ENCODE peak calls at places on chromosome 17, in ten cellular contexts. One of them, this sample, is unnamed.

GRCh38 chr17:62188713-62189112 is 123.6 kb upstream of the MED13 start:
- DNase-seq in esophagus muscularis mucosa: no peak
- DNase-seq in sigmoid colon: no peak
- DNase-seq in stomach: peak
- DNase-seq in tibial nerve: no peak
- DNase-seq in transverse colon: peak
- DNase-seq in K562: no peak
- DNase-seq in A549: peak
- DNase-seq in ovary: no peak
- DNase-seq in GM12878: no peak
- DNase-seq in this sample: no peak

GRCh38 chr17:31068291-31068690 is 26.5 kb upstream of the NF1 start:
- DNase-seq in stomach: peak
- DNase-seq in esophagus muscularis mucosa: no peak
- DNase-seq in K562: peak
- DNase-seq in GM12878: no peak
- DNase-seq in sigmoid colon: no peak
- DNase-seq in ovary: no peak
- DNase-seq in tibial nerve: no peak
- DNase-seq in transverse colon: peak
- DNase-seq in A549: no peak
- DNase-seq in this sample: peak

GRCh38 chr17:64385187-64386083 is 5.2 kb downstream of the PECAM1 start:
- DNase-seq in K562: peak
- DNase-seq in transverse colon: peak
- DNase-seq in A549: peak
- DNase-seq in GM12878: peak
- DNase-seq in esophagus muscularis mucosa: no peak
- DNase-seq in sigmoid colon: peak
- DNase-seq in ovary: peak
- DNase-seq in tibial nerve: peak
- DNase-seq in stomach: no peak
- DNase-seq in this sample: peak

GRCh38 chr17:45574376-45574775 is 83.9 kb upstream of the PLEKHM1 start:
- DNase-seq in sigmoid colon: no peak
- DNase-seq in ovary: no peak
- DNase-seq in K562: no peak
- DNase-seq in GM12878: no peak
- DNase-seq in A549: no peak
- DNase-seq in tibial nerve: no peak
- DNase-seq in esophagus muscularis mucosa: no peak
- DNase-seq in stomach: no peak
- DNase-seq in transverse colon: no peak
- DNase-seq in this sample: no peak

GRCh38 chr17:67528751-67529436 is 151.8 kb downstream of the PITPNC1 start:
- DNase-seq in GM12878: no peak
- DNase-seq in stomach: peak
- DNase-seq in sigmoid colon: peak
- DNase-seq in tibial nerve: peak
- DNase-seq in A549: peak
- DNase-seq in ovary: peak
- DNase-seq in K562: no peak
- DNase-seq in esophagus muscularis mucosa: peak
- DNase-seq in transverse colon: peak
- DNase-seq in this sample: peak

GRCh38 chr17:77466140-77466539 is 325.4 kb downstream of the SEC14L1 start:
- DNase-seq in sigmoid colon: peak
- DNase-seq in K562: no peak
- DNase-seq in stomach: no peak
- DNase-seq in GM12878: no peak
- DNase-seq in esophagus muscularis mucosa: no peak
- DNase-seq in ovary: no peak
- DNase-seq in transverse colon: no peak
- DNase-seq in A549: no peak
- DNase-seq in tibial nerve: no peak
- DNase-seq in this sample: no peak

GRCh38 chr17:7179317-7180254 is at the start of gene ASGR1:
- DNase-seq in sigmoid colon: peak
- DNase-seq in A549: no peak
- DNase-seq in K562: no peak
- DNase-seq in ovary: no peak
- DNase-seq in transverse colon: no peak
- DNase-seq in tibial nerve: no peak
- DNase-seq in stomach: no peak
- DNase-seq in GM12878: no peak
- DNase-seq in esophagus muscularis mucosa: no peak
- DNase-seq in this sample: no peak

GRCh38 chr17:9905902-9906301 is 831 bp upstream of the RCVRN start:
- DNase-seq in ovary: no peak
- DNase-seq in stomach: no peak
- DNase-seq in transverse colon: no peak
- DNase-seq in esophagus muscularis mucosa: no peak
- DNase-seq in GM12878: no peak
- DNase-seq in tibial nerve: no peak
- DNase-seq in A549: peak
- DNase-seq in K562: peak
- DNase-seq in sigmoid colon: no peak
- DNase-seq in this sample: no peak

GRCh38 chr17:50634123-50634914 is at the start of gene ABCC3:
- DNase-seq in esophagus muscularis mucosa: no peak
- DNase-seq in K562: no peak
- DNase-seq in ovary: peak
- DNase-seq in stomach: peak
- DNase-seq in GM12878: no peak
- DNase-seq in transverse colon: peak
- DNase-seq in sigmoid colon: no peak
- DNase-seq in tibial nerve: no peak
- DNase-seq in A549: peak
- DNase-seq in this sample: peak

GRCh38 chr17:50636145-50636803 is 1.6 kb downstream of the ABCC3 start:
- DNase-seq in stomach: peak
- DNase-seq in GM12878: no peak
- DNase-seq in sigmoid colon: no peak
- DNase-seq in K562: no peak
- DNase-seq in transverse colon: no peak
- DNase-seq in ovary: no peak
- DNase-seq in A549: no peak
- DNase-seq in tibial nerve: no peak
- DNase-seq in esophagus muscularis mucosa: no peak
- DNase-seq in this sample: no peak

GRCh38 chr17:50635720-50636144 is 1.1 kb downstream of the ABCC3 start:
- DNase-seq in tibial nerve: no peak
- DNase-seq in esophagus muscularis mucosa: no peak
- DNase-seq in stomach: no peak
- DNase-seq in K562: no peak
- DNase-seq in A549: no peak
- DNase-seq in transverse colon: no peak
- DNase-seq in sigmoid colon: no peak
- DNase-seq in ovary: no peak
- DNase-seq in GM12878: no peak
- DNase-seq in this sample: no peak

GRCh38 chr17:50633683-50634082 is 998 bp upstream of the ABCC3 start:
- DNase-seq in GM12878: no peak
- DNase-seq in transverse colon: no peak
- DNase-seq in A549: no peak
- DNase-seq in K562: no peak
- DNase-seq in sigmoid colon: no peak
- DNase-seq in tibial nerve: no peak
- DNase-seq in ovary: no peak
- DNase-seq in stomach: no peak
- DNase-seq in esophagus muscularis mucosa: no peak
- DNase-seq in this sample: no peak

GRCh38 chr17:50634915-50635719 is 436 bp downstream of the ABCC3 start:
- DNase-seq in stomach: no peak
- DNase-seq in sigmoid colon: no peak
- DNase-seq in tibial nerve: no peak
- DNase-seq in K562: no peak
- DNase-seq in GM12878: no peak
- DNase-seq in transverse colon: no peak
- DNase-seq in A549: no peak
- DNase-seq in esophagus muscularis mucosa: no peak
- DNase-seq in ovary: no peak
- DNase-seq in this sample: no peak
- TF ChIP-seq CTCF in stomach: no peak
- TF ChIP-seq CTCF in sigmoid colon: no peak
- TF ChIP-seq CTCF in tibial nerve: no peak
- TF ChIP-seq CTCF in K562: no peak
- TF ChIP-seq CTCF in GM12878: no peak
- TF ChIP-seq CTCF in transverse colon: peak
- TF ChIP-seq CTCF in A549: no peak
- TF ChIP-seq CTCF in esophagus muscularis mucosa: no peak
- TF ChIP-seq CTCF in ovary: no peak
- TF ChIP-seq CTCF in this sample: peak

GRCh38 chr17:3043737-3044365 is 19.6 kb downstream of the OR1D5 start:
- DNase-seq in esophagus muscularis mucosa: no peak
- DNase-seq in A549: no peak
- DNase-seq in GM12878: no peak
- DNase-seq in K562: peak
- DNase-seq in sigmoid colon: no peak
- DNase-seq in transverse colon: no peak
- DNase-seq in tibial nerve: no peak
- DNase-seq in stomach: no peak
- DNase-seq in ovary: no peak
- DNase-seq in this sample: no peak
- TF ChIP-seq EP300 in esophagus muscularis mucosa: no peak
- TF ChIP-seq EP300 in A549: no peak
- TF ChIP-seq EP300 in GM12878: no peak
- TF ChIP-seq EP300 in K562: no peak
- TF ChIP-seq EP300 in sigmoid colon: no peak
- TF ChIP-seq EP300 in transverse colon: no peak
- TF ChIP-seq EP300 in tibial nerve: no peak
- TF ChIP-seq EP300 in stomach: no peak
- TF ChIP-seq EP300 in ovary: no peak
- TF ChIP-seq EP300 in this sample: no peak

GRCh38 chr17:34781571-34782108 is 179.6 kb downstream of the CCT6B start:
- DNase-seq in ovary: no peak
- DNase-seq in GM12878: no peak
- DNase-seq in transverse colon: no peak
- DNase-seq in esophagus muscularis mucosa: no peak
- DNase-seq in K562: no peak
- DNase-seq in sigmoid colon: no peak
- DNase-seq in tibial nerve: no peak
- DNase-seq in A549: no peak
- DNase-seq in stomach: no peak
- DNase-seq in this sample: no peak

GRCh38 chr17:34777044-34777443 is 184.2 kb downstream of the CCT6B start:
- DNase-seq in transverse colon: no peak
- DNase-seq in esophagus muscularis mucosa: no peak
- DNase-seq in sigmoid colon: no peak
- DNase-seq in stomach: no peak
- DNase-seq in A549: no peak
- DNase-seq in K562: no peak
- DNase-seq in tibial nerve: no peak
- DNase-seq in GM12878: no peak
- DNase-seq in ovary: no peak
- DNase-seq in this sample: no peak

GRCh38 chr17:34780438-34780837 is 180.8 kb downstream of the CCT6B start:
- DNase-seq in ovary: no peak
- DNase-seq in transverse colon: no peak
- DNase-seq in sigmoid colon: no peak
- DNase-seq in A549: no peak
- DNase-seq in tibial nerve: no peak
- DNase-seq in GM12878: no peak
- DNase-seq in esophagus muscularis mucosa: no peak
- DNase-seq in stomach: no peak
- DNase-seq in K562: no peak
- DNase-seq in this sample: no peak

GRCh38 chr17:34782271-34782670 is 179.0 kb downstream of the CCT6B start:
- DNase-seq in ovary: no peak
- DNase-seq in transverse colon: no peak
- DNase-seq in A549: no peak
- DNase-seq in esophagus muscularis mucosa: no peak
- DNase-seq in sigmoid colon: no peak
- DNase-seq in GM12878: no peak
- DNase-seq in stomach: no peak
- DNase-seq in K562: no peak
- DNase-seq in tibial nerve: no peak
- DNase-seq in this sample: no peak

DNA sequence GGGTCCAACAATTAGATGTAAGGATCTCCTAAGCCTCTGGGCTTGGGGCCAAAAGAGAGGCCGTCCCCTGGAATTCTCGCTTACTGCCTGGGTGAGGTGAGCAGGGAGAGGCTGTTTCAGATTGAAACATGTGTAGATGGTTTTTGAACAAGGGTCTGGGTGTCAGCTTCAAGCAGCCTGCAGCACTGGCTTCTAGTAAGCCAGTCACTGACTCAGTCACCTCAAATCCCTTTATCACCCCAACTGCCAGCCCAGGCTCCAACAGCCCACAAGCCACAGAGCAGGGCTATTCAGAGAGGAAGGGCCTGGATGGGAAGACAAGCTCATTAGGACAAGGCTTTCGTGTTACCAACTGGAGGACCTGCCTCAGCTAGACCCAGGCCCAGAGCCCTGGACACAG is 180.2 kb downstream of the CCT6B start:
- DNase-seq in transverse colon: no peak
- DNase-seq in stomach: no peak
- DNase-seq in GM12878: no peak
- DNase-seq in esophagus muscularis mucosa: no peak
- DNase-seq in K562: no peak
- DNase-seq in A549: no peak
- DNase-seq in sigmoid colon: no peak
- DNase-seq in tibial nerve: no peak
- DNase-seq in ovary: no peak
- DNase-seq in this sample: no peak
- TF ChIP-seq POLR2A in transverse colon: no peak
- TF ChIP-seq POLR2A in stomach: no peak
- TF ChIP-seq POLR2A in GM12878: no peak
- TF ChIP-seq POLR2A in esophagus muscularis mucosa: no peak
- TF ChIP-seq POLR2A in K562: no peak
- TF ChIP-seq POLR2A in A549: no peak
- TF ChIP-seq POLR2A in sigmoid colon: no peak
- TF ChIP-seq POLR2A in tibial nerve: no peak
- TF ChIP-seq POLR2A in ovary: no peak
- TF ChIP-seq POLR2A in this sample: no peak

GRCh38 chr17:40020146-40020545 is 4.9 kb downstream of the CSF3 start:
- DNase-seq in sigmoid colon: no peak
- DNase-seq in tibial nerve: no peak
- DNase-seq in GM12878: no peak
- DNase-seq in transverse colon: no peak
- DNase-seq in esophagus muscularis mucosa: no peak
- DNase-seq in K562: no peak
- DNase-seq in ovary: no peak
- DNase-seq in A549: no peak
- DNase-seq in stomach: no peak
- DNase-seq in this sample: no peak

GRCh38 chr17:40018211-40019121 is 3.2 kb downstream of the CSF3 start:
- DNase-seq in K562: no peak
- DNase-seq in stomach: no peak
- DNase-seq in GM12878: no peak
- DNase-seq in tibial nerve: no peak
- DNase-seq in ovary: peak
- DNase-seq in esophagus muscularis mucosa: no peak
- DNase-seq in A549: no peak
- DNase-seq in sigmoid colon: peak
- DNase-seq in transverse colon: no peak
- DNase-seq in this sample: no peak

GRCh38 chr17:40021471-40021961 is 6.3 kb downstream of the CSF3 start:
- DNase-seq in tibial nerve: no peak
- DNase-seq in K562: no peak
- DNase-seq in transverse colon: no peak
- DNase-seq in A549: peak
- DNase-seq in GM12878: no peak
- DNase-seq in sigmoid colon: no peak
- DNase-seq in stomach: no peak
- DNase-seq in esophagus muscularis mucosa: no peak
- DNase-seq in ovary: peak
- DNase-seq in this sample: peak

GRCh38 chr17:40017422-40018080 is 2.3 kb downstream of the CSF3 start:
- DNase-seq in sigmoid colon: no peak
- DNase-seq in transverse colon: no peak
- DNase-seq in esophagus muscularis mucosa: no peak
- DNase-seq in GM12878: no peak
- DNase-seq in A549: no peak
- DNase-seq in K562: no peak
- DNase-seq in ovary: peak
- DNase-seq in stomach: no peak
- DNase-seq in tibial nerve: no peak
- DNase-seq in this sample: no peak

DNA sequence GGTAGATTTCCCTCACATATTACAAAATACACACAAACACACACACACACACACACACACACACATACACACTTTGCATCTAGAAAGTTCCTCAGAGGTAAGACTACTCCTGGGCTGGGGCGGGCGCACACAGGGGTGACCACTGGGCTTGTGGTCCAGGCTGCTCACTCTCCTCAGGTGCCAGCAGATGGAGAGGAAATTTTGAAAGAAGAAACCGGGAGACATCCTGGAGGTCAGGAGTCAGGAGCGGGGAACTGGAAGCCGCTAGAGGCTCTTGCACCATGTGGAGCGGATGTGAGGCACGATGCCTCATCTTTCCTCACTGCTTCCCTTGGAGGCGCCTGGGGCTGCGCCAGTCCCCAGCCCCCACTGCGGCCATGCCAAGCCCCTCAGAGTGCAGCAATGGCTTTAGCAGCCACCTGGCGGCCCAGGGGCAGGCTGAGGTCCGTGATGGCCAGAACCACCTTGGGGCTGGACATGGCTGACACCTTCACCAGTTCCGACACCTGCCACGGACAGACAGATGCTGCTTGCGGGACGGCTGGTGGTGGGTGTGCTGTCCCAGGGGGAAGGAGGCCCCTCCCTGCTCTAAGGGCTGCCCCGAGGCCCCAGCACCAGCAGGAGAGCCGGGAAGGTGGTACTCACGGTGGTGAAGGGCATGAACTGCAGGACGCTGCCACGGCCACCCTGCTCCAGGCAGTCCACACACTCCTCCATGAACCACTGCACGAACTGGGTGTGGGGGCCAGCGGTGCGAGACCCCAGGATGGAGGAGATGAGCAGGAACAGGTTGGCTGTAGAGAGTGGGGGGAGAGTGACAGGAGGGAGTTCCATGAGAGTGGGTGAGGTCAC is 4.1 kb downstream of the CSF3 start:
- DNase-seq in sigmoid colon: peak
- DNase-seq in tibial nerve: no peak
- DNase-seq in transverse colon: no peak
- DNase-seq in ovary: peak
- DNase-seq in K562: no peak
- DNase-seq in GM12878: no peak
- DNase-seq in A549: no peak
- DNase-seq in stomach: no peak
- DNase-seq in esophagus muscularis mucosa: no peak
- DNase-seq in this sample: no peak
- TF ChIP-seq CTCF in sigmoid colon: no peak
- TF ChIP-seq CTCF in tibial nerve: no peak
- TF ChIP-seq CTCF in transverse colon: no peak
- TF ChIP-seq CTCF in ovary: no peak
- TF ChIP-seq CTCF in K562: no peak
- TF ChIP-seq CTCF in GM12878: no peak
- TF ChIP-seq CTCF in A549: no peak
- TF ChIP-seq CTCF in stomach: no peak
- TF ChIP-seq CTCF in esophagus muscularis mucosa: no peak
- TF ChIP-seq CTCF in this sample: no peak